ENCODE peak calls at places on chromosome 12, in ten cellular contexts. C is H7; Z is HS-27A; S is foreskin melanocyte; V is astrocyte of the cerebellum; M is activated naive CD4-positive, alpha-beta T cell; W is thyroid gland; N is transverse colon; O is stromal cell of bone marrow; F is endodermal cell. A is an unnamed sample.

GRCh38 chr12:106049105-106049504 is 89.6 kb downstream of the NUAK1 start:
- DNase-seq in C (no peak), Z (no peak), S (no peak), V (no peak), M (no peak), W (no peak), N (no peak), O (no peak), F (no peak), A (no peak)

GRCh38 chr12:54549774-54550451 is 512 bp downstream of the PDE1B start:
- DNase-seq in C (no peak), Z (no peak), S (no peak), V (no peak), M (no peak), W (peak), N (no peak), O (no peak), F (no peak), A (no peak)

GRCh38 chr12:67747869-67748760 is 99.6 kb downstream of the DYRK2 start:
- DNase-seq in C (no peak), Z (peak), S (peak), V (peak), M (no peak), W (peak), N (peak), O (peak), F (no peak), A (no peak)

GRCh38 chr12:15831315-15831993 is 42.3 kb upstream of the EPS8 start:
- DNase-seq in C (no peak), Z (no peak), S (no peak), V (no peak), M (no peak), W (no peak), N (no peak), O (no peak), F (no peak), A (no peak)

GRCh38 chr12:25744334-25744733 is 191.3 kb upstream of the LMNTD1 start:
- DNase-seq in C (no peak), Z (no peak), S (no peak), V (no peak), M (no peak), W (no peak), N (no peak), O (no peak), F (no peak), A (no peak)

GRCh38 chr12:106080111-106080732 is 58.5 kb downstream of the NUAK1 start:
- DNase-seq in C (no peak), Z (peak), S (peak), V (peak), M (no peak), W (no peak), N (no peak), O (no peak), F (peak), A (peak)

GRCh38 chr12:69435644-69436043 is 34.5 kb upstream of the FRS2 start:
- DNase-seq in C (no peak), Z (no peak), S (no peak), V (peak), M (no peak), W (peak), N (no peak), O (peak), F (no peak), A (no peak)

GRCh38 chr12:101854747-101855146 is 22.6 kb upstream of the DRAM1 start:
- DNase-seq in C (no peak), Z (no peak), S (no peak), V (no peak), M (no peak), W (no peak), N (no peak), O (no peak), F (no peak), A (no peak)

GRCh38 chr12:6970096-6970527 is 352 bp downstream of the PHB2 start:
- DNase-seq in C (no peak), Z (no peak), S (no peak), V (no peak), M (no peak), W (peak), N (no peak), O (no peak), F (no peak), A (no peak)

GRCh38 chr12:53601296-53601847 is 24.8 kb downstream of the ATF7 start:
- DNase-seq in C (no peak), Z (no peak), S (no peak), V (no peak), M (no peak), W (no peak), N (no peak), O (no peak), F (no peak), A (no peak)

GRCh38 chr12:49763006-49763591 is 21.7 kb downstream of the TMBIM6 start:
- DNase-seq in C (peak), Z (no peak), S (no peak), V (no peak), M (peak), W (peak), N (peak), O (peak), F (peak), A (peak)

GRCh38 chr12:14845350-14845750 is 2.0 kb upstream of the ART4 start:
- DNase-seq in C (peak), Z (no peak), S (peak), V (peak), M (no peak), W (peak), N (peak), O (no peak), F (peak), A (peak)

GRCh38 chr12:6961695-6962284 is 8.7 kb downstream of the PHB2 start:
- DNase-seq in C (peak), Z (peak), S (peak), V (no peak), M (no peak), W (peak), N (peak), O (peak), F (peak), A (peak)

GRCh38 chr12:109696485-109697269 is 16.9 kb upstream of the FAM222A start:
- DNase-seq in C (no peak), Z (no peak), S (no peak), V (no peak), M (no peak), W (no peak), N (no peak), O (no peak), F (no peak), A (no peak)

GRCh38 chr12:53181935-53182334 is 1.2 kb upstream of the CSAD start:
- DNase-seq in C (no peak), Z (no peak), S (no peak), V (no peak), M (no peak), W (no peak), N (no peak), O (no peak), F (peak), A (no peak)

GRCh38 chr12:89565002-89565401 is 39.2 kb upstream of the POC1B start:
- DNase-seq in C (no peak), Z (no peak), S (no peak), V (no peak), M (no peak), W (no peak), N (no peak), O (no peak), F (no peak), A (no peak)

GRCh38 chr12:6961278-6961694 is 9.2 kb downstream of the PHB2 start:
- DNase-seq in C (peak), Z (peak), S (peak), V (no peak), M (peak), W (peak), N (peak), O (no peak), F (peak), A (no peak)

GRCh38 chr12:88142610-88142991 is 494 bp downstream of the TMTC3 start:
- DNase-seq in C (peak), Z (no peak), S (no peak), V (no peak), M (no peak), W (peak), N (peak), O (no peak), F (peak), A (no peak)

GRCh38 chr12:73361867-73362230 is 1089.7 kb downstream of the TRHDE start:
- DNase-seq in C (no peak), Z (no peak), S (no peak), V (no peak), M (no peak), W (no peak), N (no peak), O (no peak), F (no peak), A (no peak)

GRCh38 chr12:53676715-53677611 is 1.1 kb upstream of the ATP5MC2 start:
- DNase-seq in C (peak), Z (no peak), S (peak), V (no peak), M (no peak), W (peak), N (peak), O (no peak), F (peak), A (peak)

GRCh38 chr12:131831021-131831571 is 2.9 kb downstream of the MMP17 start:
- DNase-seq in C (no peak), Z (no peak), S (no peak), V (no peak), M (no peak), W (peak), N (no peak), O (no peak), F (peak), A (no peak)

GRCh38 chr12:51926718-51927117 is 19.4 kb downstream of the ACVRL1 start:
- DNase-seq in C (peak), Z (no peak), S (no peak), V (no peak), M (no peak), W (peak), N (peak), O (no peak), F (peak), A (peak)

GRCh38 chr12:117014342-117014887 is 84.8 kb downstream of the TESC start:
- DNase-seq in C (no peak), Z (no peak), S (no peak), V (no peak), M (no peak), W (no peak), N (no peak), O (no peak), F (peak), A (no peak)

GRCh38 chr12:111066744-111067437 is 146.5 kb upstream of the MYL2 start:
- DNase-seq in C (peak), Z (no peak), S (no peak), V (no peak), M (no peak), W (no peak), N (no peak), O (no peak), F (peak), A (peak)

GRCh38 chr12:14955876-14956811 is 5.3 kb downstream of the ARHGDIB start:
- DNase-seq in C (no peak), Z (no peak), S (no peak), V (no peak), M (no peak), W (no peak), N (no peak), O (no peak), F (no peak), A (no peak)

GRCh38 chr12:57744194-57744776 is 554 bp upstream of the TSPAN31 start:
- DNase-seq in C (no peak), Z (peak), S (no peak), V (no peak), M (peak), W (peak), N (peak), O (peak), F (no peak), A (no peak)

GRCh38 chr12:53289891-53290290 is 5.5 kb upstream of the PFDN5 start:
- DNase-seq in C (no peak), Z (no peak), S (no peak), V (no peak), M (no peak), W (no peak), N (no peak), O (peak), F (no peak), A (no peak)

GRCh38 chr12:57540998-57541397 is 6.0 kb downstream of the DCTN2 start:
- DNase-seq in C (no peak), Z (no peak), S (no peak), V (no peak), M (no peak), W (no peak), N (no peak), O (no peak), F (no peak), A (no peak)

GRCh38 chr12:24069532-24070395 is 120.3 kb upstream of the SOX5 start:
- DNase-seq in C (peak), Z (no peak), S (peak), V (no peak), M (no peak), W (no peak), N (peak), O (no peak), F (peak), A (peak)

GRCh38 chr12:110079477-110080400 is 31.4 kb upstream of the C12orf76 start:
- DNase-seq in C (no peak), Z (no peak), S (peak), V (no peak), M (peak), W (peak), N (peak), O (no peak), F (no peak), A (no peak)

GRCh38 chr12:94055528-94055927 is 92.8 kb upstream of the PLXNC1 start:
- DNase-seq in C (no peak), Z (no peak), S (no peak), V (no peak), M (no peak), W (no peak), N (no peak), O (no peak), F (no peak), A (no peak)

GRCh38 chr12:42902001-42902400 is 312.5 kb upstream of the PRICKLE1 start:
- DNase-seq in C (no peak), Z (no peak), S (no peak), V (no peak), M (no peak), W (no peak), N (no peak), O (no peak), F (no peak), A (peak)

GRCh38 chr12:94588271-94588785 is 62.0 kb downstream of the TMCC3 start:
- DNase-seq in C (no peak), Z (no peak), S (no peak), V (no peak), M (no peak), W (no peak), N (no peak), O (no peak), F (no peak), A (peak)

GRCh38 chr12:45170456-45171042 is 45.3 kb upstream of the ANO6 start:
- DNase-seq in C (peak), Z (peak), S (peak), V (peak), M (peak), W (peak), N (peak), O (peak), F (peak), A (peak)

GRCh38 chr12:54030889-54031860 is 1.7 kb upstream of the HOXC5 start:
- DNase-seq in C (peak), Z (no peak), S (no peak), V (no peak), M (no peak), W (no peak), N (no peak), O (no peak), F (peak), A (peak)

GRCh38 chr12:10220398-10221077 is 7.9 kb downstream of the GABARAPL1 start:
- DNase-seq in C (no peak), Z (no peak), S (no peak), V (no peak), M (no peak), W (peak), N (peak), O (peak), F (no peak), A (no peak)

GRCh38 chr12:57131896-57132744 is 3.8 kb downstream of the LRP1 start:
- DNase-seq in C (peak), Z (no peak), S (no peak), V (no peak), M (no peak), W (no peak), N (peak), O (no peak), F (peak), A (peak)